ENCODE peak calls at places on chromosomes 13 and 19, in six cellular contexts. D is activated T-cell treated with anti-CD3 and anti-CD28 coated beads, Interleukin-2, amount 50 U/mL, for 72 hours; C is ascending aorta; Q is neural progenitor cell; O is T follicular helper cell; P is T-helper 2 cell. A is an unnamed sample.

GRCh38 chr19:18489627-18490184 is 32.2 kb downstream of the ELL start:
- DNase-seq in D (no peak), C (no peak), Q (no peak), O (no peak), P (no peak), A (no peak)

GRCh38 chr19:31261019-31261595 is 88.1 kb downstream of the TSHZ3 start:
- DNase-seq in D (no peak), C (no peak), Q (no peak), O (no peak), P (no peak), A (no peak)

GRCh38 chr19:752652-753517 is 2.0 kb downstream of the MISP start:
- DNase-seq in D (no peak), C (no peak), Q (no peak), O (no peak), P (no peak), A (no peak)

GRCh38 chr19:37931941-37932655 is 25.1 kb downstream of the SIPA1L3 start:
- DNase-seq in D (no peak), C (no peak), Q (peak), O (no peak), P (no peak), A (no peak)

GRCh38 chr13:26011996-26012688 is 39.7 kb downstream of the SHISA2 start:
- DNase-seq in D (peak), C (no peak), Q (no peak), O (peak), P (peak), A (peak)

GRCh38 chr13:44128522-44128921 is 245.1 kb upstream of the SERP2 start:
- DNase-seq in D (no peak), C (no peak), Q (no peak), O (no peak), P (no peak), A (no peak)

GRCh38 chr13:26133851-26134250 is 82.0 kb upstream of the SHISA2 start:
- DNase-seq in D (no peak), C (no peak), Q (no peak), O (no peak), P (no peak), A (no peak)

GRCh38 chr19:10113964-10114650 is 2.6 kb downstream of the P2RY11 start:
- DNase-seq in D (no peak), C (no peak), Q (no peak), O (no peak), P (no peak), A (no peak)

GRCh38 chr13:46648166-46648607 is 95.2 kb downstream of the LRCH1 start:
- DNase-seq in D (no peak), C (no peak), Q (peak), O (no peak), P (no peak), A (no peak)

GRCh38 chr13:100517135-100517534 is 71.5 kb downstream of the GGACT start:
- DNase-seq in D (no peak), C (no peak), Q (no peak), O (no peak), P (no peak), A (no peak)